ENCODE peak calls at places on chromosome 16, in ten cellular contexts. Y is T-helper 1 cell, G is NCI-H187 treated with DMSO at 0.1 percent for 48 hours, D is GM06990, A is endothelial cell, X is NCI-H1930, S is NCI-H82, N is NCI-H226, W is AG08395, F is fibroblast of gingiva. T is an unnamed sample.

GRCh38 chr16:87914812-87915211 is 21.5 kb downstream of the CA5A start:
- DNase-seq in Y (no peak), G (no peak), D (no peak), A (no peak), X (no peak), S (no peak), N (no peak), W (no peak), F (no peak), T (no peak)

GRCh38 chr16:76574651-76575050 is 297.4 kb downstream of the CNTNAP4 start:
- DNase-seq in Y (no peak), G (no peak), D (no peak), A (no peak), X (no peak), S (no peak), N (no peak), W (no peak), F (no peak), T (no peak)

GRCh38 chr16:51132484-51132883 is 18.6 kb downstream of the SALL1 start:
- DNase-seq in Y (no peak), G (no peak), D (no peak), A (no peak), X (no peak), S (no peak), N (no peak), W (no peak), F (no peak), T (no peak)

GRCh38 chr16:81106826-81107503 is 10.8 kb upstream of the GCSH start:
- DNase-seq in Y (no peak), G (no peak), D (no peak), A (no peak), X (no peak), S (no peak), N (no peak), W (no peak), F (no peak), T (no peak)

GRCh38 chr16:4371481-4372314 is at the start of gene VASN:
- DNase-seq in Y (peak), G (no peak), D (peak), A (peak), X (no peak), S (peak), N (peak), W (peak), F (peak), T (peak)

GRCh38 chr16:53091508-53092211 is 36.9 kb downstream of the CHD9 start:
- DNase-seq in Y (no peak), G (peak), D (peak), A (no peak), X (no peak), S (peak), N (no peak), W (peak), F (peak), T (no peak)

GRCh38 chr16:68665501-68665900 is 20.4 kb downstream of the CDH3 start:
- DNase-seq in Y (no peak), G (no peak), D (no peak), A (no peak), X (no peak), S (no peak), N (no peak), W (no peak), F (no peak), T (no peak)

GRCh38 chr16:85018529-85019236 is 7.3 kb upstream of the ZDHHC7 start:
- DNase-seq in Y (no peak), G (no peak), D (no peak), A (no peak), X (no peak), S (no peak), N (no peak), W (no peak), F (no peak), T (no peak)

T was measured in effector CD4-positive, alpha-beta T cell.